ENCODE peak calls at places on chromosome 12, in nine cellular contexts. F, R, J, B, S, L, H, A and D are unnamed samples.

GRCh38 chr12:24898606-24899005 is 50.3 kb downstream of the BCAT1 start:
- DNase-seq in F (no peak), R (no peak), J (no peak), B (no peak), S (no peak), L (no peak), H (no peak), A (no peak), D (no peak)

GRCh38 chr12:43805149-43805856 is 814 bp downstream of the TWF1 start:
- DNase-seq in F (no peak), R (no peak), J (no peak), B (no peak), S (no peak), L (no peak), H (no peak), A (no peak), D (no peak)

GRCh38 chr12:92953747-92954146 is 24.7 kb upstream of the EEA1 start:
- DNase-seq in F (no peak), R (no peak), J (no peak), B (no peak), S (no peak), L (no peak), H (no peak), A (no peak), D (no peak)

GRCh38 chr12:21849878-21850277 is 75.4 kb upstream of the KCNJ8 start:
- DNase-seq in F (no peak), R (no peak), J (no peak), B (no peak), S (no peak), L (no peak), H (no peak), A (no peak), D (no peak)

GRCh38 chr12:49121047-49121696 is 10.0 kb downstream of the TUBA1B start:
- DNase-seq in F (no peak), R (no peak), J (no peak), B (no peak), S (no peak), L (no peak), H (no peak), A (peak; percentile 32), D (no peak)

GRCh38 chr12:27179399-27180214 is 64.5 kb upstream of the STK38L start:
- DNase-seq in F (no peak), R (no peak), J (no peak), B (no peak), S (no peak), L (no peak), H (no peak), A (no peak), D (no peak)

GRCh38 chr12:124700810-124701594 is 133.6 kb upstream of the NCOR2 start:
- DNase-seq in F (no peak), R (no peak), J (no peak), B (peak; percentile 82), S (no peak), L (peak; percentile 79), H (no peak), A (no peak), D (no peak)

GRCh38 chr12:104222981-104223380 is 7.4 kb downstream of the TXNRD1 start:
- DNase-seq in F (no peak), R (no peak), J (no peak), B (no peak), S (no peak), L (no peak), H (no peak), A (no peak), D (no peak)

GRCh38 chr12:116863275-116863767 is 17.9 kb downstream of the HRK start:
- DNase-seq in F (no peak), R (no peak), J (no peak), B (no peak), S (no peak), L (no peak), H (no peak), A (no peak), D (no peak)

GRCh38 chr12:639566-639965 is 23.7 kb downstream of the NINJ2 start:
- DNase-seq in F (no peak), R (no peak), J (no peak), B (no peak), S (no peak), L (no peak), H (no peak), A (no peak), D (no peak)

DNA sequence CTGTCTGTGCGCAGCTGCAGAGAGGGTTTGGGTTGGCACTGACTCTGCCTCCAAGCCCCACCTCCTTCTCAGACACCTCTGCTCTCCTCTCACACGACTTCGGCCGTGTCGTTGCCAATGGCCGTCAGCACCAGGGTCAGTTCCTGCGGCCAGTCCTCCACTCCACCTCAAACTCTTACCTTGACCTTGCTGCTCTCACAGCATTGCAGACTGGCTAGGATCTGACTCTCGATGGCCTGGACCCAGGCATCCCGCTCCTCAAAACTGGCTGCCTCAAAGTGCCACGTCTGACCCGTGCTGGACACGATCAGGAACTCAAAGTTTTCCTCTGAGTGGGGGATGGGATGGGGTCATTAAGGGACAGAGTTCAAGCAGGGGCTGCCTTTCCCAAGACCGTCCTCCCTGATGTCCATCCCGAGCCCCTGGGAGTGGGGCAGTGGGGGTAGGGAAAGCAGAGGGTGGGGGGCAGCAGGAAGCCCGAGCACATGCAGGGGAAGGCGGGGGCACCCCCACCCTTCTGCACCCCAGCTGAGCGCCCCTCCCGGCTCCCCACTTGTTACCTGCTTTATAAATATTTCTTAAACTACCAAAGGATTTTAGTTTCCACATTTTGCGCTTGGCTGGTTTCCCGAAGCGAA is 10.7 kb downstream of the AGAP2 start:
- DNase-seq in F (peak; percentile 55), R (no peak), J (no peak), B (no peak), S (no peak), L (no peak), H (no peak), A (no peak), D (no peak)
- H3K36me3 ChIP-seq in F (no peaks in the 10 kb centered on the region), R (no peaks in the 10 kb centered on the region), J (no peaks in the 10 kb centered on the region), B (no peaks in the 10 kb centered on the region), S (no peaks in the 10 kb centered on the region), L (peaks cover 64% of the 10 kb centered on the region), H (peaks cover 65% of the 10 kb centered on the region), A (no peaks in the 10 kb centered on the region), D (peaks cover 59% of the 10 kb centered on the region)

DNA sequence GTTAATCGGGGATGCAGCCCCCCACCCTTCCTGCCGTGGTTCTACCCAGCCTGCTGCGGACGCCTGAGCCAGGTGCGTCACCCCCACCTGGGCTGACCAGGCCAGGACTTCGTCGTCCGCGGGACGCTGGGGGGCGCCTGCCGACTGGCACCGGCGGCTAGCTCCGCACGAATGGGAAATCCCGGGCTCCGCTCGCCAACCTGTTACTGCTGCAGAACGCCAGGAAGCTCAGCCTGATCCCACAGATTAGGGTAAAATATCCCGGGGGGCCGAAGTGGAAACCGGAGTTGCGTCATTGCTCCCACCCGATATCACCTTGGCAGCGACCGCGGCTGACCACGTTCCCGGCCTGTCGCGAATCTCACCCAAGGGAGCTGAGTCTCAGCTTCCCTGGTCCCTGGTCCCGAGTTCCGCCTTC is 528 bp upstream of the VDR start:
- DNase-seq in F (peak; percentile 78), R (peak; percentile 91), J (peak; percentile 79), B (peak; percentile 89), S (peak; percentile 91), L (peak; percentile 90), H (peak; percentile 48), A (peak; percentile 46), D (no peak)
- TF ChIP-seq CTCF in F (peak; percentile 38), R (no peak), J (peak; percentile 85), B (peak; percentile 48), S (peak; percentile 57), L (peak; percentile 14), H (no peak), A (peak; percentile 59), D (no peak)

GRCh38 chr12:4506870-4507269 is 31.8 kb upstream of the RAD51AP1 start:
- DNase-seq in F (no peak), R (no peak), J (no peak), B (no peak), S (no peak), L (no peak), H (no peak), A (no peak), D (no peak)

GRCh38 chr12:4506430-4506829 is 32.3 kb upstream of the RAD51AP1 start:
- DNase-seq in F (no peak), R (no peak), J (no peak), B (no peak), S (no peak), L (no peak), H (no peak), A (no peak), D (no peak)

GRCh38 chr12:4505381-4505986 is 33.2 kb upstream of the RAD51AP1 start:
- DNase-seq in F (no peak), R (no peak), J (no peak), B (no peak), S (no peak), L (no peak), H (no peak), A (no peak), D (no peak)
- H3K36me3 ChIP-seq in F (peaks cover 15% of the 10 kb centered on the region), R (peaks cover 26% of the 10 kb centered on the region), J (peaks cover 51% of the 10 kb centered on the region), B (peaks cover 52% of the 10 kb centered on the region), S (peaks cover 5% of the 10 kb centered on the region), L (peaks cover 55% of the 10 kb centered on the region), H (peaks cover 70% of the 10 kb centered on the region), A (peaks cover 37% of the 10 kb centered on the region), D (no peaks in the 10 kb centered on the region)

GRCh38 chr12:42648061-42648460 is 58.5 kb upstream of the PRICKLE1 start:
- DNase-seq in F (no peak), R (no peak), J (no peak), B (no peak), S (no peak), L (no peak), H (no peak), A (no peak), D (no peak)

DNA sequence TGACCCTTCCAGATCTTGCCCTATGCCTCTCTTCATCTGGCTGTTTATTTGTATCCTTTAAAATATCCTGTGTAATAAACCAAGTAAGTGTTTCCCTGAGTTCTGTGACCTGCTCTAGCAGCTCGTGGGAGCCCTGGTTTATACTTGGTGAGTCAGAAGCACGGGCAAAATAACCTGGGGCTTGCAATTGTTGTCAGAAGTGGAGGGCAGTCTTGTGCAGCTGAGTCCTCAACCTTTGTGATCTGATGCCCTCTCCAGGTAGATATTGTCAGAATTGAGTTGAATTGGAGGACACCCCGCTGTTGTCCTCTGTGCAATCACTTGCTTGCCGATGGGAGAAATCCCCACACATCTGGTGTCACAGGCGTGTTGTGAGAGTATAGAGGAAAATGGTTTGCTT is 62.5 kb upstream of the PRICKLE1 start:
- DNase-seq in F (no peak), R (no peak), J (no peak), B (no peak), S (no peak), L (no peak), H (no peak), A (no peak), D (no peak)
- TF ChIP-seq CTCF in F (no peak), R (no peak), J (no peak), B (no peak), S (no peak), L (no peak), H (no peak), A (no peak), D (no peak)

DNA sequence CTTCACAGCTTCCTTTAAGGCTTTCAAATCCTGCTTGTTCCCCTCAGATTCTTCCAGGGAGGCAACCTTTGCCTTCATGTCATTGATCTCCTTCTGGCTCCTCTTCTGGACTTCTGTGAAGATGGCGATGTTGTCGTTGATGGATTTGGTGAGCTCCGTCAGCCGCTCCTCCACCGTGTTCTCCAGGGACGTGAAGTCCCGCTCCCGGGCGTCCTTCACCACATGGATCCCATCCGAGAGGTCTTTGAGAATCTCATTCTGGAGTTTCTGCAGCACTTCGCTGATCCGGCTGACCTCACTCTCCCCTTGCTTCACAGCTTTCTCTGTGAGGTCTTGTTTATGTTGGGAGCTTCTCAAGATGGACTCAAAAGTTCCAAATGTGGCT is 7.9 kb downstream of the CKAP4 start:
- DNase-seq in F (no peak), R (no peak), J (no peak), B (no peak), S (no peak), L (no peak), H (no peak), A (no peak), D (no peak)
- H3K36me3 ChIP-seq in F (peaks cover 24% of the 10 kb centered on the region), R (peaks cover 21% of the 10 kb centered on the region), J (peaks cover 60% of the 10 kb centered on the region), B (peaks cover 42% of the 10 kb centered on the region), S (peaks cover 21% of the 10 kb centered on the region), L (peaks cover 66% of the 10 kb centered on the region), H (peaks cover 68% of the 10 kb centered on the region), A (peaks cover 48% of the 10 kb centered on the region), D (peaks cover 5% of the 10 kb centered on the region)